ENCODE peak calls at places on chromosomes 5 and 9, in seven cellular contexts. Z is neural crest cell, F is substantia nigra, H is GM03348, V is endodermal cell, O is BJ, X is colonic mucosa. B is an unnamed sample.

GRCh38 chr5:34582364-34582763 is 73.8 kb upstream of the RAI14 start:
- DNase-seq in F (no peak), O (no peak), H (no peak), X (no peak), V (no peak), Z (no peak), B (no peak)

GRCh38 chr5:104947061-104947460 is 1384.5 kb upstream of the NUDT12 start:
- DNase-seq in V (no peak), Z (no peak), O (no peak), X (no peak), H (no peak), F (no peak), B (no peak)

GRCh38 chr5:33713087-33713486 is 178.7 kb downstream of the ADAMTS12 start:
- DNase-seq in F (no peak), X (no peak), H (no peak), V (no peak), Z (no peak), O (no peak), B (no peak)

GRCh38 chr5:161641444-161641843 is 44.1 kb upstream of the GABRA6 start:
- DNase-seq in O (no peak), H (no peak), X (no peak), V (no peak), F (no peak), Z (no peak), B (no peak)

GRCh38 chr5:87127956-87128687 is 139.6 kb upstream of the RASA1 start:
- DNase-seq in V (no peak), X (no peak), F (no peak), Z (no peak), O (no peak), H (peak), B (no peak)

GRCh38 chr5:5967373-5967772 is 411.0 kb downstream of the MED10 start:
- DNase-seq in Z (no peak), O (no peak), X (no peak), H (no peak), F (no peak), V (no peak), B (no peak)

GRCh38 chr9:3342159-3342777 is 183.5 kb downstream of the RFX3 start:
- DNase-seq in F (no peak), Z (no peak), H (no peak), X (no peak), O (no peak), V (no peak), B (no peak)

GRCh38 chr5:43193171-43193951 is 1.3 kb downstream of the NIM1K start:
- DNase-seq in V (no peak), H (peak), X (no peak), Z (no peak), F (no peak), O (peak), B (no peak)

GRCh38 chr5:61599370-61600140 is 267.5 kb downstream of the ZSWIM6 start:
- DNase-seq in X (no peak), F (no peak), V (no peak), Z (no peak), O (peak), H (no peak), B (no peak)

GRCh38 chr5:105885266-105885665 is 1785.5 kb downstream of the EFNA5 start:
- DNase-seq in H (no peak), O (no peak), V (no peak), X (no peak), Z (no peak), F (no peak), B (no peak)

GRCh38 chr9:37700131-37700530 is 49.4 kb downstream of the FRMPD1 start:
- DNase-seq in Z (no peak), F (no peak), X (no peak), H (no peak), O (no peak), V (no peak), B (no peak)

GRCh38 chr5:7576023-7576715 is 180.2 kb downstream of the ADCY2 start:
- DNase-seq in H (no peak), O (no peak), F (no peak), X (no peak), Z (no peak), V (no peak), B (no peak)

GRCh38 chr5:133467325-133467700 is 145.0 kb downstream of the FSTL4 start:
- DNase-seq in F (no peak), H (no peak), X (no peak), O (no peak), Z (no peak), V (peak), B (no peak)

GRCh38 chr9:5286262-5286661 is 18.3 kb downstream of the RLN2 start:
- DNase-seq in H (no peak), O (no peak), V (no peak), F (no peak), Z (no peak), X (no peak), B (no peak)

GRCh38 chr9:33718987-33719386 is 76.4 kb upstream of the PRSS3 start:
- DNase-seq in Z (no peak), O (no peak), F (no peak), X (no peak), V (no peak), H (no peak), B (no peak)

GRCh38 chr9:86093788-86094555 is 5.4 kb downstream of the GOLM1 start:
- DNase-seq in F (no peak), Z (peak), O (no peak), V (peak), H (no peak), X (peak), B (no peak)

GRCh38 chr9:96022445-96023031 is 147.0 kb downstream of the ERCC6L2 start:
- DNase-seq in H (no peak), O (no peak), Z (peak), V (peak), F (no peak), X (peak), B (peak)

GRCh38 chr5:171577940-171578856 is 158.8 kb downstream of the FGF18 start:
- DNase-seq in Z (peak), F (no peak), V (no peak), O (no peak), H (no peak), X (peak), B (no peak)

GRCh38 chr5:90844931-90845330 is 286.3 kb downstream of the ADGRV1 start:
- DNase-seq in X (no peak), F (no peak), Z (no peak), V (no peak), O (no peak), H (no peak), B (no peak)

GRCh38 chr9:129455151-129455995 is 165.5 kb downstream of the C9orf50 start:
- DNase-seq in H (peak), X (no peak), Z (no peak), F (no peak), V (no peak), O (no peak), B (peak)

GRCh38 chr5:59720063-59720462 is 173.5 kb downstream of the PDE4D start:
- DNase-seq in Z (no peak), V (no peak), F (no peak), H (no peak), O (no peak), X (no peak), B (no peak)

B was measured in DMS79 treated with DMSO at 0.1 percent for 48 hours.